ENCODE peak calls at places on chromosomes 11 and 22, in six cellular contexts. J, C, N, D, I and W are unnamed samples.

GRCh38 chr22:23516304-23516703 is 63.8 kb downstream of the IGLL1 start:
- DNase-seq in J (no peak), C (no peak), N (no peak), D (no peak), I (no peak), W (no peak)

GRCh38 chr22:44281706-44282637 is 30.8 kb downstream of the SHISAL1 start:
- DNase-seq in J (no peak), C (no peak), N (no peak), D (no peak), I (no peak), W (no peak)

GRCh38 chr11:65591939-65592814 is 3.4 kb downstream of the KCNK7 start:
- DNase-seq in J (peak), C (peak), N (peak), D (no peak), I (no peak), W (no peak)

GRCh38 chr11:46006418-46007070 is 84.1 kb downstream of the LARGE2 start:
- DNase-seq in J (no peak), C (peak), N (no peak), D (peak), I (peak), W (peak)

GRCh38 chr11:12674571-12674935 is 332 bp downstream of the TEAD1 start:
- DNase-seq in J (no peak), C (no peak), N (no peak), D (peak), I (no peak), W (no peak)

GRCh38 chr22:46202897-46203589 is 47.0 kb downstream of the CDPF1 start:
- DNase-seq in J (no peak), C (no peak), N (no peak), D (no peak), I (no peak), W (no peak)

GRCh38 chr22:48327721-48328120 is 1500.0 kb downstream of the BRD1 start:
- DNase-seq in J (no peak), C (no peak), N (no peak), D (no peak), I (no peak), W (no peak)

GRCh38 chr22:31662668-31663037 is 638 bp upstream of the PISD start:
- DNase-seq in J (no peak), C (no peak), N (no peak), D (no peak), I (no peak), W (no peak)

GRCh38 chr11:4066960-4067359 is 27.6 kb upstream of the RRM1 start:
- DNase-seq in J (no peak), C (no peak), N (no peak), D (no peak), I (no peak), W (no peak)

GRCh38 chr11:130206141-130206540 is 46.6 kb downstream of the ST14 start:
- DNase-seq in J (no peak), C (no peak), N (peak), D (no peak), I (no peak), W (no peak)

GRCh38 chr22:23154461-23154860 is 9.2 kb downstream of the RAB36 start:
- DNase-seq in J (no peak), C (no peak), N (no peak), D (no peak), I (no peak), W (no peak)

GRCh38 chr11:68379216-68379615 is 66.8 kb downstream of the LRP5 start:
- DNase-seq in J (no peak), C (peak), N (no peak), D (no peak), I (no peak), W (no peak)

GRCh38 chr11:104092744-104093143 is 56.3 kb downstream of the DDI1 start:
- DNase-seq in J (no peak), C (no peak), N (no peak), D (no peak), I (no peak), W (no peak)

GRCh38 chr11:65389294-65389980 is 3.0 kb downstream of the FRMD8 start:
- DNase-seq in J (no peak), C (no peak), N (no peak), D (no peak), I (no peak), W (no peak)

GRCh38 chr11:44334356-44335004 is 24.5 kb upstream of the ALX4 start:
- DNase-seq in J (no peak), C (no peak), N (peak), D (no peak), I (no peak), W (no peak)

GRCh38 chr11:726278-726915 is 20.4 kb downstream of the EPS8L2 start:
- DNase-seq in J (no peak), C (peak), N (peak), D (no peak), I (peak), W (no peak)

GRCh38 chr11:76141901-76142300 is 64.4 kb downstream of the WNT11 start:
- DNase-seq in J (no peak), C (no peak), N (no peak), D (no peak), I (no peak), W (no peak)

GRCh38 chr11:83711035-83711630 is 425.0 kb upstream of the CCDC90B start:
- DNase-seq in J (no peak), C (no peak), N (no peak), D (no peak), I (no peak), W (no peak)

GRCh38 chr22:25048659-25049657 is 96.4 kb downstream of the KIAA1671 start:
- DNase-seq in J (peak), C (peak), N (peak), D (peak), I (peak), W (peak)

GRCh38 chr11:123194308-123195181 is 503 bp downstream of the CLMP start:
- DNase-seq in J (no peak), C (peak), N (peak), D (peak), I (peak), W (peak)

GRCh38 chr11:8756201-8756600 is 73.6 kb downstream of the RPL27A start:
- DNase-seq in J (no peak), C (no peak), N (no peak), D (no peak), I (no peak), W (peak)

GRCh38 chr11:12692238-12693074 is 18.2 kb downstream of the TEAD1 start:
- DNase-seq in J (peak), C (peak), N (no peak), D (peak), I (peak), W (peak)

GRCh38 chr22:32926600-32926999 is 125.1 kb downstream of the TIMP3 start:
- DNase-seq in J (no peak), C (peak), N (no peak), D (peak), I (no peak), W (peak)

GRCh38 chr11:35136311-35136710 is 2.7 kb upstream of the CD44 start:
- DNase-seq in J (no peak), C (no peak), N (no peak), D (no peak), I (no peak), W (no peak)

GRCh38 chr11:15816996-15817395 is 539.4 kb downstream of the SOX6 start:
- DNase-seq in J (no peak), C (peak), N (no peak), D (peak), I (no peak), W (no peak)

GRCh38 chr11:114209904-114210303 is 86.3 kb upstream of the NNMT start:
- DNase-seq in J (no peak), C (no peak), N (no peak), D (no peak), I (no peak), W (no peak)

GRCh38 chr11:129410561-129410960 is 34.9 kb downstream of the BARX2 start:
- DNase-seq in J (no peak), C (no peak), N (no peak), D (no peak), I (no peak), W (no peak)

GRCh38 chr11:114162719-114163123 is 103.2 kb downstream of the ZBTB16 start:
- DNase-seq in J (peak), C (peak), N (no peak), D (peak), I (peak), W (peak)

GRCh38 chr11:121802542-121802941 is 313.5 kb downstream of the BLID start:
- DNase-seq in J (peak), C (no peak), N (peak), D (no peak), I (no peak), W (no peak)

GRCh38 chr11:32316846-32317525 is 118.4 kb downstream of the WT1 start:
- DNase-seq in J (no peak), C (no peak), N (no peak), D (peak), I (no peak), W (no peak)

GRCh38 chr22:23780146-23780748 is 6.5 kb upstream of the SMARCB1 start:
- DNase-seq in J (no peak), C (no peak), N (no peak), D (no peak), I (no peak), W (no peak)

GRCh38 chr11:84019576-84020194 is 733.5 kb upstream of the CCDC90B start:
- DNase-seq in J (no peak), C (peak), N (no peak), D (peak), I (peak), W (peak)

GRCh38 chr11:75931124-75931523 is 116.1 kb downstream of the UVRAG start:
- DNase-seq in J (no peak), C (peak), N (no peak), D (peak), I (no peak), W (peak)

GRCh38 chr11:69339041-69339733 is 45.2 kb downstream of the MYEOV start:
- DNase-seq in J (no peak), C (no peak), N (no peak), D (no peak), I (no peak), W (no peak)

GRCh38 chr11:122910775-122911174 is 28.2 kb downstream of the JHY start:
- DNase-seq in J (no peak), C (peak), N (no peak), D (peak), I (no peak), W (peak)

GRCh38 chr22:37563153-37564081 is 3.1 kb downstream of the CDC42EP1 start:
- DNase-seq in J (peak), C (peak), N (no peak), D (peak), I (peak), W (peak)

GRCh38 chr22:39207141-39208012 is 37.4 kb downstream of the PDGFB start:
- DNase-seq in J (no peak), C (peak), N (no peak), D (peak), I (no peak), W (peak)

GRCh38 chr22:39208013-39208680 is 36.6 kb downstream of the PDGFB start:
- DNase-seq in J (no peak), C (no peak), N (no peak), D (no peak), I (no peak), W (no peak)

GRCh38 chr22:39212721-39213376 is 31.9 kb downstream of the PDGFB start:
- DNase-seq in J (no peak), C (no peak), N (no peak), D (peak), I (no peak), W (no peak)

GRCh38 chr22:39206491-39206890 is 38.3 kb downstream of the PDGFB start:
- DNase-seq in J (no peak), C (no peak), N (no peak), D (no peak), I (no peak), W (no peak)

DNA sequence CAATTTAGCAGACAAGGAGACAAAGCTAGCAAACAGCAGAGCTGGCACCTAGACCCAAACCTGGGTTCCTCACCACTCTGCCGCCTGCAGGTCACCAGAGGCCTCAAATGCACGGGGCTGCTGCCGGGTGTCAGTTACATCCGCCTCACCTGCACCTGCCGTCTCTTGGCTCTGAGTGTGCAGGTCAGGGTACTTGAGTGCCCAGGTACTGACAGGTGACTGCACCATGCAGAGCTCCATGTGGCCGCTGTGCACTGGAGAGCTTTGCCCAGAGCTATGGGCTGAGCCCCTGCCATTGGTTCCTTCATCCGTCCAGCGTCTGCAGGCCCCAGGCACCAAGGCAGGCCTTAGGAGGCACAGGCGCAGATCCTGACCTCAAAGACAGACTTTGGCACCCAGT is 35.0 kb downstream of the PDGFB start:
- DNase-seq in J (no peak), C (no peak), N (no peak), D (no peak), I (no peak), W (no peak)
- TF ChIP-seq CTCF in J (no peak), C (no peak), N (no peak), D (no peak), I (no peak), W (no peak)

GRCh38 chr22:19800761-19801244 is 40.2 kb downstream of the TBX1 start:
- DNase-seq in J (peak), C (peak), N (peak), D (peak), I (no peak), W (peak)
- TF ChIP-seq CTCF in J (peak), C (peak), N (no peak), D (peak), I (no peak), W (peak)

DNA sequence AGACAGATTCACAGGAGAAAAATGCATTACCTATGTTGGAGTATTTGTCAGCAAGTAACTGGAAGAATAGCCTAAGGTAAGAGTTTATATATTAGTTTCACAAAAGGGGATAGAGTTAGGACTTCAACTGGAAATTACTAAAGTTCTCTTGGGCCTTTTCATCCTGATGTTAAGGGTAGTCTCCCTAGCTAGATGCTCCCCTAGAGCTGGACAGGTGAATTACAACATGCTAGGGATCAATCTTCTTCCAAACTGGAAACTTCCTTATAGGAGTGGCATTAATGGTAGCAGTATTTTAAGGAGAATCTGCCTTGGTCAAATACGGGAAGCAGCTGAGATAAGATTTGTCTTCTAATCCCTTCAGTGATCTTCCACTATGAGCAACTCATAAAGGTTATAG is 632.8 kb upstream of the RAG2 start:
- DNase-seq in J (no peak), C (no peak), N (no peak), D (no peak), I (no peak), W (no peak)
- TF ChIP-seq CTCF in J (no peak), C (no peak), N (no peak), D (peak), I (no peak), W (no peak)

GRCh38 chr11:14305649-14306048 is 53.3 kb downstream of the RRAS2 start:
- DNase-seq in J (no peak), C (no peak), N (no peak), D (no peak), I (no peak), W (no peak)

GRCh38 chr11:14308114-14308896 is 50.7 kb downstream of the RRAS2 start:
- DNase-seq in J (no peak), C (peak), N (no peak), D (peak), I (no peak), W (peak)

GRCh38 chr11:14304601-14305000 is 54.4 kb downstream of the RRAS2 start:
- DNase-seq in J (no peak), C (no peak), N (no peak), D (no peak), I (no peak), W (no peak)

GRCh38 chr11:14308897-14309387 is 50.0 kb downstream of the RRAS2 start:
- DNase-seq in J (no peak), C (no peak), N (no peak), D (no peak), I (no peak), W (no peak)

DNA sequence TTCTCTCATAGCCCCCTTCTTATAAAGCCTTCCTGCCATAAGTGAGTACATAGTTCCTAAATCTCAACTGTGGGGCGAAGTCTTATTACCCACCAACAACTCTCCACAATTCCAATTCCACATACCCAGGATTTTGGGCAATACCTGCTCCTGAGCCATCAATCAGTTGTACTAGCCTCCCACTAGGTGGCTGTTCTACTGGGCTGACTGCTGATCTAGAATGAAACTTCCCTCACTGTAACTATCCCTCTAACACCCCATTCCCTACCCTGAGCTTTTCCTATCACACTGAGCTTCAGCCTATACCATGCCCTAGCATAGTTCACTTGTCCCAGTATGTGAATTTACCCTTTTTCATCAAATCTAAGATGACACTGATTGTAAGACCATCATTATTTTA is 52.5 kb downstream of the RRAS2 start:
- DNase-seq in J (no peak), C (no peak), N (no peak), D (no peak), I (no peak), W (no peak)
- TF ChIP-seq CTCF in J (no peak), C (no peak), N (no peak), D (peak), I (no peak), W (no peak)

GRCh38 chr11:125257185-125257584 is 92.6 kb downstream of the PKNOX2 start:
- DNase-seq in J (no peak), C (no peak), N (peak), D (no peak), I (no peak), W (no peak)
- TF ChIP-seq CTCF in J (no peak), C (peak), N (peak), D (peak), I (no peak), W (peak)

DNA sequence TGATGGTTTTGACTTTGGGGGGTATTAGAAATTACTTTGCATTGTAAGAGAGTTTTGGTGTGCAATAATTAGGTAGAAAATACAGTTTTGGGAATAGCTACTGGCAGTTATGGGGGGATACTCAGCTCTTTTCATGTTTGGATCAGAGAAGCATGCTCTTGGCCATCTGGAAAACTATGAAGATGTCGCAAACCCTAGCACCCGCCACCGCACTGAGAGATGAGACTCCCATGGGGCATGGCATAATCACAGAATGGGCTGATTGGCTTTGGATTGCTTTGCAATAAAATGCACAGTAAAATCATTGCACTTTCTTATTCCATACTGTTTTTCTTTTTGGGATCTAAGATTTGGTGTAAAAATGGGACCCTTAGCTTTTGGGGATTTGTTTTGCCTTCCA is 43.5 kb upstream of the SLC5A12 start:
- DNase-seq in J (no peak), C (no peak), N (no peak), D (no peak), I (no peak), W (no peak)
- TF ChIP-seq CTCF in J (no peak), C (no peak), N (no peak), D (no peak), I (no peak), W (no peak)